ENCODE peak calls at places on chromosomes 12 and 14, in seven cellular contexts. S is Panc1, F is GM23338, N is SK-N-MC, Y is breast epithelium, I is stomach, V is GM12891. D is an unnamed sample.

GRCh38 chr12:104748356-104748755 is 209.7 kb downstream of the SLC41A2 start:
- DNase-seq in F (no peak), I (no peak), N (no peak), S (no peak), V (no peak), Y (no peak), D (no peak)

GRCh38 chr14:44778562-44778961 is 183.2 kb downstream of the KLHL28 start:
- DNase-seq in S (no peak), I (no peak), N (no peak), F (peak), V (no peak), Y (no peak), D (no peak)

GRCh38 chr12:96501139-96501741 is 11.9 kb downstream of the CFAP54 start:
- DNase-seq in I (peak), V (no peak), S (no peak), Y (peak), N (no peak), F (peak), D (no peak)

GRCh38 chr12:120381752-120382419 is 12.9 kb upstream of the MSI1 start:
- DNase-seq in F (no peak), N (no peak), Y (no peak), V (no peak), I (no peak), S (no peak), D (no peak)

GRCh38 chr12:21819236-21819635 is 44.7 kb upstream of the KCNJ8 start:
- DNase-seq in I (no peak), V (no peak), S (no peak), F (peak), Y (no peak), N (no peak), D (no peak)

GRCh38 chr12:79020106-79020505 is 155.5 kb downstream of the SYT1 start:
- DNase-seq in N (no peak), V (no peak), I (no peak), F (no peak), S (no peak), Y (no peak), D (no peak)

GRCh38 chr12:96514328-96514727 is 25.0 kb downstream of the CFAP54 start:
- DNase-seq in V (peak), I (no peak), S (no peak), N (no peak), Y (no peak), F (no peak), D (no peak)

GRCh38 chr12:91040356-91040755 is 17.5 kb downstream of the KERA start:
- DNase-seq in I (no peak), Y (no peak), F (no peak), S (no peak), V (no peak), N (peak), D (no peak)

GRCh38 chr14:91875515-91876286 is 8.4 kb upstream of the TC2N start:
- DNase-seq in V (no peak), N (no peak), I (peak), S (no peak), Y (no peak), F (no peak), D (no peak)

GRCh38 chr14:87231336-87232026 is 761.5 kb downstream of the GALC start:
- DNase-seq in S (no peak), V (no peak), Y (no peak), N (no peak), I (no peak), F (no peak), D (no peak)

GRCh38 chr14:77882631-77883030 is 82.7 kb downstream of the ADCK1 start:
- DNase-seq in N (no peak), S (no peak), F (no peak), Y (no peak), I (no peak), V (no peak), D (no peak)

GRCh38 chr12:105444809-105445102 is 114.3 kb downstream of the C12orf75 start:
- DNase-seq in S (no peak), N (no peak), V (no peak), I (no peak), F (no peak), Y (no peak), D (no peak)

GRCh38 chr14:99047436-99048110 is 224.4 kb downstream of the BCL11B start:
- DNase-seq in N (no peak), S (no peak), V (no peak), F (no peak), I (no peak), Y (no peak), D (no peak)

GRCh38 chr12:42474391-42474790 is 115.2 kb downstream of the PRICKLE1 start:
- DNase-seq in Y (no peak), F (no peak), I (no peak), S (peak), V (no peak), N (no peak), D (no peak)

GRCh38 chr14:56703947-56704346 is 106.3 kb downstream of the OTX2 start:
- DNase-seq in F (peak), N (no peak), V (no peak), I (no peak), Y (no peak), S (no peak), D (no peak)

GRCh38 chr12:123830675-123831074 is 68.6 kb downstream of the DNAH10 start:
- DNase-seq in Y (no peak), N (no peak), F (no peak), V (no peak), I (no peak), S (no peak), D (no peak)

GRCh38 chr12:101962486-101962885 is 85.1 kb downstream of the DRAM1 start:
- DNase-seq in I (no peak), F (no peak), V (no peak), S (no peak), N (no peak), Y (no peak), D (no peak)

GRCh38 chr12:65019696-65020095 is 101.4 kb downstream of the WIF1 start:
- DNase-seq in N (no peak), S (no peak), I (no peak), V (no peak), F (no peak), Y (no peak), D (no peak)

GRCh38 chr14:71105177-71105576 is 197.9 kb downstream of the PCNX1 start:
- DNase-seq in I (no peak), S (no peak), N (no peak), V (no peak), Y (no peak), F (no peak), D (no peak)

GRCh38 chr14:99351166-99352007 is 79.4 kb upstream of the BCL11B start:
- DNase-seq in F (peak), S (no peak), I (no peak), Y (peak), N (no peak), V (no peak), D (no peak)

GRCh38 chr14:49480053-49480452 is 106.1 kb downstream of the RPS29 start:
- DNase-seq in F (no peak), S (no peak), I (no peak), Y (no peak), N (no peak), V (no peak), D (no peak)

GRCh38 chr12:112386726-112387125 is 4.5 kb upstream of the HECTD4 start:
- DNase-seq in I (no peak), F (no peak), S (no peak), Y (no peak), V (no peak), N (no peak), D (no peak)

GRCh38 chr12:124813782-124814181 is 49.9 kb downstream of the SCARB1 start:
- DNase-seq in N (no peak), S (no peak), F (no peak), Y (no peak), I (no peak), V (no peak), D (no peak)

GRCh38 chr12:71166869-71167268 is 9.1 kb upstream of the TSPAN8 start:
- DNase-seq in I (no peak), V (no peak), N (no peak), S (no peak), F (no peak), Y (no peak), D (no peak)

GRCh38 chr12:71164166-71164876 is 6.5 kb upstream of the TSPAN8 start:
- DNase-seq in I (no peak), N (no peak), Y (no peak), S (no peak), F (no peak), V (no peak), D (no peak)

GRCh38 chr12:71162832-71163711 is 5.3 kb upstream of the TSPAN8 start:
- DNase-seq in N (no peak), V (no peak), S (no peak), F (no peak), Y (no peak), I (peak), D (no peak)

GRCh38 chr12:71166280-71166679 is 8.5 kb upstream of the TSPAN8 start:
- DNase-seq in F (no peak), N (no peak), V (no peak), S (no peak), I (no peak), Y (no peak), D (no peak)

DNA sequence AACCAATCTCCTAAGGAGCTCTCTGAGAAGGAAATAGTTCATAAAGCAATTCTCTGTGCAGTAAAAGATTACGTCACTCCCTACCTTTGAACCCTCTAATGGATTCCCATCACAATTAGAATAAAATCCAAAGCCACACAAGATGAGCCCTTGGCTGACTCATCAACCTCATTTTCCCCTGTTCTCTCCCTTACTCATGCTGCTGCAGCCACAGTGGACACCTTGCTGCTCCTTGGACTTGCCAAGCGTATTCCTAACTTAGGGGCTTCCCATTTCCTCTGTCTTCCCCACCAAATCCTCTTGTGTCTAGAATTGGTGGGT is 7.0 kb upstream of the TSPAN8 start:
- DNase-seq in S (no peak), V (no peak), I (no peak), N (no peak), F (no peak), Y (no peak), D (no peak)
- TF ChIP-seq POLR2AphosphoS5 in S (no peak), V (no peak), I (no peak), N (no peak), F (no peak), Y (no peak), D (no peak)

GRCh38 chr12:47802312-47802711 is 17.4 kb downstream of the HDAC7 start:
- DNase-seq in S (no peak), I (no peak), V (no peak), Y (no peak), F (peak), N (no peak), D (no peak)

GRCh38 chr12:47803196-47803875 is 16.4 kb downstream of the HDAC7 start:
- DNase-seq in F (no peak), V (no peak), N (no peak), Y (no peak), I (no peak), S (no peak), D (no peak)

GRCh38 chr12:47805417-47805816 is 14.3 kb downstream of the HDAC7 start:
- DNase-seq in I (no peak), N (no peak), F (no peak), S (no peak), V (no peak), Y (no peak), D (no peak)

GRCh38 chr12:47801904-47802246 is 17.8 kb downstream of the HDAC7 start:
- DNase-seq in V (no peak), Y (no peak), N (no peak), F (no peak), S (no peak), I (no peak), D (no peak)

GRCh38 chr12:47804177-47804576 is 15.5 kb downstream of the HDAC7 start:
- DNase-seq in S (no peak), N (no peak), F (no peak), V (no peak), Y (no peak), I (no peak), D (no peak)
- TF ChIP-seq POLR2AphosphoS5 in S (no peak), N (no peak), F (no peak), V (no peak), Y (no peak), I (no peak), D (no peak)

DNA sequence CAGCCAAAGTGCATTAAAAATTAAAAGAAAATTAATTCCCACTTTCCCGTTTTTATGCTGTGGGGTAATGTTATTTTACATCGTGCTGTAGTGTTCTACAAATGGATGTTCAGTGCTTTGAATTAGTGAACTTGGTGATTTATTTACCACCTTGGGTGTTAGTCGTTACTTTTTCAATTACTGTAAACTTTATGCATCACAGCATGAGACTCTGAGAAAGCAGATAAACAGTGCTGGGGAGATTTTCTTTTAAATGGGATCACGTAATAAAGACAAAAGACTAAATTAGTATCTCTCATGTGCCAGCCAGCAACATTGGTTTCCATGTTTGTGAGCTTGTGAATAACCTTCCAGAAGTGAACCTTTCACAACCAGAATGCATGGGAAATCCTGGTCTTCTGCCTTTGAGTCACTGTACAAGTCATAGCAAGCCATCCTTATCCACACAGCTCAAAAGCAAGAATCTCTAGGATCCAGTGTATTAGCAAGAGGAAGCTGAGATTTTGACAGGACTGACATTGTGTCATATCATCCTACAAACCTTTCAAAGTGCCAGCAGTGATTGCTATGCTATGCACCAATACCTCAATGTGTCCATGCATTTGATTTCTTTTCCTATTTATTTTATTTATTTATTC is 13.3 kb upstream of the NRDE2 start:
- DNase-seq in Y (no peak), I (no peak), F (no peak), V (no peak), N (no peak), S (no peak), D (no peak)
- TF ChIP-seq POLR2AphosphoS5 in Y (no peak), I (no peak), F (no peak), V (no peak), N (no peak), S (no peak), D (no peak)

DNA sequence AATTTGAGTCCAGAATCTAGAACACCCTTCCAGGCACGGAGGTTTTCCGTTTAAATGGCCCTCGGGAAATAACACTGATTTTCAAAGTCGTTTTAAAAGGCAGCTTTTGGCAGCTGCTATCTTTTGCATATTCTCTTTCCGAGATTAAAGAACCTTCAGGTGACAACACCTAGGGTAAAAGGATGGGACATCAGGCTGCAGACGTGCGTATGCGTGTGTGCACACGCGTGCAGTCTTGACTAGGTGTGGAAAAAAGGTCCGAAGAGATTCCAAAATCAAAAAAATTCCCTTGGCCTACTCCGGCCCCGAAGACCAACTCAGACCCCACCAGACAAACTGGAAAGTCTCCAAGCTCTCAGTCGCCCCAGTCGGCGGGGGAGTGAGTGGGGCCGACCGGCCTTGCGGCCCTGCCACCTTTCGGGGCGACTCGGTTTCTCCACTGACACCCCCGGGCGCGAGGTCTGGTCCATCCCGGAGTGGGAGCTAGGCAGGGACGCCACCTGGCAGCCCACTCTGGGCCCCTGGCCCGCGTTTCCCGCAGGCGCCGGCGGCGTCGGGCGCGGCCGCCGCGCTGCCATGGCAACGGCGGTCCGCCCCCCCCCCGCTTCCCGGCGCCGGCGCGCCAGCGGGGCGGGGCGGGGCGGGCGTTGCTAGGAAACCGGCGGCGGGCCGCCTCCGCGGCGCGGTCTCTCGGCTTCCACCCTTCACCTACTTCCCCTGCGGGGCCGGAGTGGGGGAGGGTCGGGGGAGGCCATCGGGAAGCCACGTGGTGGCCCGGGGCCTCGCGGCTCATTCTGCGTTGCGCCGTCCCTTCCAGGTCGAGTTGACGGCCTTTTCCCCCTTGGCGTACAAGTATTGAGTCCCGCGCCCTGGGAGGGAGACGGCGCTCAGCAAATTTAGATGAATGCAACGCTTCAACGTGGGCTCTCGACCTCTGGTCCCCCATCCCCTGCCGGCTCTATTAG is 253.2 kb downstream of the EFCAB11 start:
- DNase-seq in I (peak), S (peak), Y (peak), F (peak), V (peak), N (no peak), D (peak)
- TF ChIP-seq POLR2AphosphoS5 in I (peak), S (no peak), Y (peak), F (peak), V (no peak), N (no peak), D (peak)

GRCh38 chr12:103680591-103681065 is 93.6 kb downstream of the STAB2 start:
- DNase-seq in Y (no peak), V (no peak), N (no peak), F (no peak), I (no peak), S (no peak), D (no peak)
- TF ChIP-seq POLR2AphosphoS5 in Y (no peak), V (no peak), N (no peak), F (no peak), I (no peak), S (no peak), D (no peak)

DNA sequence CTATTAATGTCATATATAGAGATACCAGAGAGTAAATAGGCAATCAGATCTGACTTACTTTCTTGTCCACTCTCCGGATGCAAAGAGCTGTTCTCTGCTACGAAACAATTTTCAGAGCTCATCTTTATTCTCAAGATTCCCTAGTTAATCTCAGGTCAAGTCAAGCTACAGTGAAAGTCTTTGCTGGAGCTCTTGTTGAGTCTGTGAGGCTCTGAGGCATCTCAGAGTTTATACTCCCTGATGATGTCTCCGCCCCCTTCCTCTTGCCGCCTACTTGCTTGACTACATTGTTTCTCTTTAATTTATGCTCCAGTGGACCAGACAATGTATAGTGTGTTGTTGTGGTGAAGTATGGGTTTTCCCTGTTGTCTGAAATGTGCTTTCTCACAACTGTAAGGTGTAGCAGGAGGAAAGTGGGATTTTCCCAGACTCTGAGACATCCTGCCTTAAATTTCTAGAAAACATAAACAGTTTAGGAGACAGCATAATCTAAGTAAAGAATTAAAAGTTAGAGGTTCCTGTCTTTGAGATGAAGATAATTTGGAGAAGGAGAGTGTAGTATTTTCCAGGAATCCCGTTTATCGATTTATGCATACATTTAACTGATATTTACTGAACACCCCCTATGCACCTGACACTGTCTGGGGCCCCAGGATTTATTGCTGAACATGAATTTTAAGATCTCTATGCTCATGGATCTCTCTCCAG is at the start of gene CD69:
- DNase-seq in S (no peak), V (no peak), Y (no peak), I (peak), N (no peak), F (no peak), D (no peak)
- TF ChIP-seq POLR2AphosphoS5 in S (no peak), V (peak), Y (no peak), I (peak), N (no peak), F (no peak), D (no peak)

DNA sequence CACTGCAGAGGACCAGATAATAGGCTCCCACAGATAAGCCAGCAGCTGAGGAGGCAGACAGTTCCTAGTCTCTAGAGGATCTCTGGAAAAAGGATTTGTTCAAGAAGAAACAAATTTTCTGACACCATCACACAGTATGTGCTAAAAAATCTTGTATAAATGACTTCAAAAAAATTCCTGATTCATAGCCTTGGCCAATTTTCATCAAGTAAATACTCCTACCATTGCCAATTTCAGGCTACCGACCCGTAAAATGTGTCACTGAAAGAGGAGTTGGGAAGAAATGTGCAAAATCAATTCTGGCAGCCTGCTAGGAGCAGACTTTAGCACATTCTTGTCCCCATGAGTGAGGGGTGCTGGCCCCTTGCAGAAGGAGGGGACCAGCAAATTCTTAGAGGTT is 109.5 kb downstream of the TMEM30B start:
- DNase-seq in I (no peak), S (no peak), V (no peak), Y (no peak), N (no peak), F (no peak), D (no peak)
- TF ChIP-seq POLR2AphosphoS5 in I (no peak), S (no peak), V (no peak), Y (no peak), N (no peak), F (no peak), D (no peak)

DNA sequence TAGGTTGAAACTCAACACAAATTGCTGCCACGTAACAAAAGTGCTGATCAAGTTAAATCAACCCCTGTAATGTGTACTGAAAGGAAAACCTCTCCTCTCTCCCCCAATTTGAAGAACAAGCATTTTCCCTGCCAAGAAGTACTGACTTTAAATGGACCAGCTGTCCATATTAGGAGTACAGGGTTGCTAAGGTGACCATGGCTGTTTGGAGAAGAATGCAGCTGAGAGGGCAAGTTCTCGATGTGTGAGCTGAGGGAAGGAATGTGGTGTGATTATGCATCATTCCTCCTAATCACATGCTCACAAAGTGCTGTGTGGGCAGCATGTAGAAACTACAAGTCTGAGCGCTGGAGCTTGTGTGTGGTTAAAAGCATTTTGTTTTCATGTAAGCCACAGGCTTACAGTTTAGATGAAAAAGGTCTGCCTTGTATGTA is 50.9 kb upstream of the CCT2 start:
- DNase-seq in Y (peak), F (peak), S (peak), I (no peak), N (peak), V (no peak), D (peak)
- TF ChIP-seq POLR2AphosphoS5 in Y (peak), F (no peak), S (no peak), I (peak), N (peak), V (no peak), D (peak)

D was measured in H1.